ENCODE peak calls at places on chromosomes 5 and 9, in five cellular contexts. J, O, G, B and Y are unnamed samples.

GRCh38 chr9:110255417-110256141 is 728 bp downstream of the TXN start:
- DNase-seq in B (peak), J (peak), O (peak), G (peak), Y (no peak)

GRCh38 chr5:171857537-171857936 is 71.9 kb downstream of the SMIM23 start:
- DNase-seq in O (no peak), G (no peak), J (no peak), B (peak), Y (no peak)

GRCh38 chr5:40001796-40002195 is 577.0 kb upstream of the DAB2 start:
- DNase-seq in G (no peak), B (no peak), J (no peak), O (no peak), Y (no peak)

GRCh38 chr9:89668216-89668867 is 63.5 kb downstream of the GADD45G start:
- DNase-seq in B (no peak), J (no peak), O (no peak), G (no peak), Y (no peak)

GRCh38 chr9:859251-859650 is 17.8 kb downstream of the DMRT1 start:
- DNase-seq in G (no peak), O (no peak), J (no peak), B (no peak), Y (no peak)

GRCh38 chr9:74960548-74960947 is 7.8 kb upstream of the C9orf40 start:
- DNase-seq in O (no peak), G (peak), J (no peak), B (no peak), Y (no peak)

GRCh38 chr9:89460551-89460950 is 37.4 kb downstream of the SEMA4D start:
- DNase-seq in J (no peak), O (no peak), G (no peak), B (no peak), Y (no peak)

GRCh38 chr5:176889321-176890280 is 9.5 kb downstream of the HK3 start:
- DNase-seq in B (no peak), G (no peak), J (no peak), O (no peak), Y (no peak)

GRCh38 chr9:136712690-136713554 is 550 bp downstream of the DIPK1B start:
- DNase-seq in G (no peak), J (no peak), B (no peak), O (no peak), Y (no peak)

GRCh38 chr5:169173372-169173771 is 127.6 kb downstream of the SLIT3 start:
- DNase-seq in B (no peak), G (peak), O (no peak), J (no peak), Y (no peak)

GRCh38 chr9:31996331-31996730 is 388.1 kb upstream of the ACO1 start:
- DNase-seq in G (no peak), J (no peak), B (no peak), O (no peak), Y (no peak)

GRCh38 chr5:28779161-28779754 is 1740.9 kb upstream of the CDH9 start:
- DNase-seq in J (no peak), B (peak), G (no peak), O (no peak), Y (no peak)

GRCh38 chr9:70533492-70533891 is 119.0 kb upstream of the KLF9 start:
- DNase-seq in O (no peak), J (no peak), G (no peak), B (no peak), Y (no peak)

GRCh38 chr9:26687421-26687820 is 205.2 kb downstream of the CAAP1 start:
- DNase-seq in G (no peak), O (no peak), J (no peak), B (no peak), Y (no peak)

GRCh38 chr9:88437210-88438146 is 49.2 kb downstream of the SPIN1 start:
- DNase-seq in B (no peak), G (no peak), O (no peak), J (no peak), Y (no peak)

DNA sequence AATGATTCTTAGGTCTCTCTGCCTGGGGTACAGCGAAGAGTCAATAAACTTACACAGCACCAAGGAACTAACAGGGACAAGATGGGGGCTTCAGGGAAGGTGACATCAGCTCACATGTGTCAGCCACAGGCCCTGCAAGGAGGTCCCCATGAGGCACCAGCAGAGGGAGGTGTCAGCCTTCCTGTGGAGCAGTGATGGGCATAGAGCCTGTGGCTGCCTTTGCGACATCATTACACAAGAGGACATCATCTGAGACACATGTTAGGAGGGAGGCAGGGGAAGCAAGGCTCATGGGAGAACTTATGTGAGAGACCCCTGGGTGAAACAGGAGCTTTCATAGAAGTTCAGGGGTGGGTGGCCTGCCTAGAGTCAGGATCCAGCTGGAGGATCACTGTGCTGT is 389.6 kb downstream of the SEMA5A start:
- DNase-seq in B (no peak), O (no peak), G (peak), J (no peak), Y (peak)
- TF ChIP-seq CTCF in B (peak), O (no peak), G (peak), J (peak), Y (peak)

DNA sequence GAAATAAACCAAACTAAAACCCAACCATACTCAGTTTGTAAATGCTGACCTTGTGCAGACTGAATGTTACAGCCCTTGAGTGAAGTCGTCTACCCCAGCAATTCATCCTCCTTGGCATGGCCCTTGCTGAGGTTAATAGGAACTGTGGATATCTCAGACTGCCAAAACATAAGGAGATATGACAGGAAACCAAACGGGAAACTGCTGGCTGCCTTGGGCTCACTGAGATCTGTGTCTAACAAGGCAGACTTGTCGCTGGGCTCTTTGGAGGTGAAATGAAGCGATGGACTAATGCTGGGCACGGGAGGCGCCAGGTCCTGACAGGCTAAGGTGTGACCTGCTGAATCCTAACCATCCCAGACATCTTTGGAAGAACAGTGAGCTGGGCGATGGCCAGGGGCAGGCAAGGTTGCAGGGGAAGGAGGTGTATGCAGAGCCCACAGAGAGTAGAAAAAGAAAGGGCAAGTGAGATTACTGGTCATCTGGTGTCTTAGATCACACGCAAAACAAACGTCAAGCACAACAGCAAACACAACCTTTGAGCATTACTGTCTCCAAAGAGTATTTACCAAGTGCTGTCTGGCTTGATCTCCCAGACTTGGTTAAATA is 44.6 kb upstream of the ALDH1A1 start:
- DNase-seq in B (no peak), O (peak), G (no peak), J (peak), Y (no peak)
- H3K4me3 ChIP-seq in B (no peak), O (no peak), G (no peak), J (no peak), Y (no peak)

DNA sequence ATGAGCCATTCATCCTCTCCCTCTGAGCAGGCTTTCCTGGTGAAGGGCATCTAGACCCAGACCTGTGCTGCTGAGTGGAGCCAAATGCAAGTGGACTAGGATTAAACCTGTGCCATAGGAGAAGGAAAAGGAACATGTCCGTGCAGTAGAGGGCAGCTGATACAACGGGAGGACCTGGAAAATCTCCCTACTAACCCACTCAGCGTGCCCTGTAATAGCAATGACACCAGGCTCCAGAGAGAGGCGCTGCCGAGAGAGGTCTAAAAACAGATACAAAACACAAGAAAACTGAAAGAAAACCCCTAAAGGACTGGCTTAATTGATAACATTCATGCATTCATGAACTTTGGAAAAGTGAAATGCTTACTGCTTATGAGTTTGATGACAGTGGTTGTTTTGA is 60.8 kb downstream of the PFDN1 start:
- DNase-seq in B (no peak), G (no peak), O (no peak), J (no peak), Y (no peak)
- TF ChIP-seq CTCF in B (peak), G (peak), O (no peak), J (no peak), Y (no peak)

DNA sequence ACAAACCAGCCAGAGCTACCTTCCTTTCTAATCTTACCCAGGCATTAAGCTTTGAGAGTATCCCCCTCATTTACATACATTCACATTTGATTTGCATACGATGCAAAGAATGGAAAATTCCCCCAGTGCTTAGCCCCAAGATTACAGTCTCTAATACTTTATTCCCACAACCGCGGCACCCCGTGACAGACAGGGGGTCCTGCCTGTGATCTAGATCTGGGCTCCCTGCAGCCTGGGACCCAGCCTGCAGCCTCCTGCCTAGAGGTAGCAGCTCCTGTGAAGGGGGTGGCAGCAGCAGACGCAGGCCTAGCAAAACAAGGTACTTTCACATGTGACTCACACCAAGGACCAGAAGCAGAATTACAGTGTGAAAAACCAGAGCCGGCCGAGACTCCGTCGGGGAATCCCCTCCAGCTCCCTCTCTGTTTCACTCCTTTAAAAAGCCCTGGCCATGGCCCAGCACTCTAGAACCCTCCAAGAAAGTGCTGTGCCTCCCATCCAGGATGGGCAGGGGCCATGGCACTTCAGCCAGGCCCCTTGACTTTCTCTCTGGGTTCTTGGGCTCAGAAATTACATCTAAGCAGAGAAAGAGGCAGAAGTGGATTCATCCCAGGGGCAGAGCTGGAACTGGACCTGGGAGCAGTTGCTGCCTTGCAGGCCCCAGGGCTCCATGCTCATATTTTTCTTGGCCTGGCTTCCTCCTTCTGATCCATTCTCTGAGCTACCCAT is 14.0 kb upstream of the TCF7 start:
- DNase-seq in B (peak), O (no peak), G (no peak), J (no peak), Y (no peak)
- H3K4me3 ChIP-seq in B (no peak), O (no peak), G (no peak), J (no peak), Y (no peak)

GRCh38 chr9:133938086-133938485 is 54.0 kb downstream of the VAV2 start:
- DNase-seq in J (no peak), B (no peak), G (no peak), O (no peak), Y (no peak)
- TF ChIP-seq CTCF in J (no peak), B (no peak), G (no peak), O (no peak), Y (no peak)

DNA sequence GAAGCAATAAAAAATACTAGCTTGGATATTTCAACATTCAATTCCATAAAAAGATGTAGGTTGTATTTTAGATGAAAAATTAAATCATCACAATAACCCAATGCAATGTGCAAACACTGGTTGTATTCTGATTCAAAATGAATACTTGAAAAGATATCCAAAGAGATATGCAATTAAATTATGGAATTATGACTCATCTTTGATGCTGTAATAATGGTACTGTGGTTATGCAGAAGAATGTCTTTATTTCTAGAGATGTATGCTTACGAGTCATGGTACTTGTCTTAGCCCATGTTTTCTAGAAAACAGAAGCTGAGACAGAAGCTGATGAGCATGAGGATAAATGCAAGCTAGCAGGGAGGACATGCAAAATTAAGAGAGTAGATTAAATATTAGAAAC is 1941.4 kb upstream of the NUDT12 start:
- DNase-seq in J (no peak), O (no peak), B (no peak), G (no peak), Y (no peak)
- H3K4me3 ChIP-seq in J (no peak), O (no peak), B (no peak), G (no peak), Y (no peak)